ENCODE peak calls at places on chromosomes 5 and 9, in seven cellular contexts. One of them, this sample, is unnamed.

GRCh38 chr9:110604101-110604710 is 24.7 kb upstream of the SVEP1 start:
- DNase-seq in iPS DF 6.9: no peak
- DNase-seq in hepatic stellate cell: no peak
- DNase-seq in heart left ventricle: no peak
- DNase-seq in CD8-positive, alpha-beta memory T cell: no peak
- DNase-seq in stomach: no peak
- DNase-seq in CD4-positive, alpha-beta memory T cell: no peak
- DNase-seq in this sample: no peak

GRCh38 chr5:175443514-175444059 is 395 bp downstream of the DRD1 start:
- DNase-seq in iPS DF 6.9: no peak
- DNase-seq in hepatic stellate cell: no peak
- DNase-seq in heart left ventricle: no peak
- DNase-seq in CD8-positive, alpha-beta memory T cell: no peak
- DNase-seq in stomach: no peak
- DNase-seq in CD4-positive, alpha-beta memory T cell: no peak
- DNase-seq in this sample: no peak

GRCh38 chr5:116442095-116442534 is 132.5 kb downstream of the SEMA6A start:
- DNase-seq in iPS DF 6.9: peak
- DNase-seq in hepatic stellate cell: peak
- DNase-seq in heart left ventricle: peak
- DNase-seq in CD8-positive, alpha-beta memory T cell: no peak
- DNase-seq in stomach: peak
- DNase-seq in CD4-positive, alpha-beta memory T cell: no peak
- DNase-seq in this sample: peak

GRCh38 chr5:160643588-160643987 is 208.4 kb downstream of the ATP10B start:
- DNase-seq in iPS DF 6.9: no peak
- DNase-seq in hepatic stellate cell: no peak
- DNase-seq in heart left ventricle: no peak
- DNase-seq in CD8-positive, alpha-beta memory T cell: no peak
- DNase-seq in stomach: no peak
- DNase-seq in CD4-positive, alpha-beta memory T cell: no peak
- DNase-seq in this sample: no peak

GRCh38 chr9:1939926-1940368 is 75.2 kb upstream of the SMARCA2 start:
- DNase-seq in iPS DF 6.9: no peak
- DNase-seq in hepatic stellate cell: no peak
- DNase-seq in heart left ventricle: no peak
- DNase-seq in CD8-positive, alpha-beta memory T cell: peak
- DNase-seq in stomach: peak
- DNase-seq in CD4-positive, alpha-beta memory T cell: peak
- DNase-seq in this sample: no peak

GRCh38 chr9:74770508-74771261 is 117.0 kb downstream of the TRPM6 start:
- DNase-seq in iPS DF 6.9: peak
- DNase-seq in hepatic stellate cell: peak
- DNase-seq in heart left ventricle: no peak
- DNase-seq in CD8-positive, alpha-beta memory T cell: peak
- DNase-seq in stomach: peak
- DNase-seq in CD4-positive, alpha-beta memory T cell: peak
- DNase-seq in this sample: no peak

GRCh38 chr9:70569070-70569772 is 154.8 kb upstream of the KLF9 start:
- DNase-seq in iPS DF 6.9: no peak
- DNase-seq in hepatic stellate cell: no peak
- DNase-seq in heart left ventricle: no peak
- DNase-seq in CD8-positive, alpha-beta memory T cell: no peak
- DNase-seq in stomach: no peak
- DNase-seq in CD4-positive, alpha-beta memory T cell: no peak
- DNase-seq in this sample: no peak

GRCh38 chr5:178895615-178896571 is at the start of gene ZFP2:
- DNase-seq in iPS DF 6.9: no peak
- DNase-seq in hepatic stellate cell: peak
- DNase-seq in heart left ventricle: peak
- DNase-seq in CD8-positive, alpha-beta memory T cell: peak
- DNase-seq in stomach: peak
- DNase-seq in CD4-positive, alpha-beta memory T cell: peak
- DNase-seq in this sample: peak

GRCh38 chr5:37950436-37950835 is 110.6 kb upstream of the GDNF start:
- DNase-seq in iPS DF 6.9: no peak
- DNase-seq in hepatic stellate cell: no peak
- DNase-seq in heart left ventricle: no peak
- DNase-seq in CD8-positive, alpha-beta memory T cell: no peak
- DNase-seq in stomach: no peak
- DNase-seq in CD4-positive, alpha-beta memory T cell: no peak
- DNase-seq in this sample: no peak

GRCh38 chr9:127181315-127181580 is 58.8 kb upstream of the ANGPTL2 start:
- DNase-seq in iPS DF 6.9: no peak
- DNase-seq in hepatic stellate cell: no peak
- DNase-seq in heart left ventricle: no peak
- DNase-seq in CD8-positive, alpha-beta memory T cell: no peak
- DNase-seq in stomach: peak
- DNase-seq in CD4-positive, alpha-beta memory T cell: no peak
- DNase-seq in this sample: no peak

GRCh38 chr5:5363045-5363444 is 59.4 kb upstream of the ICE1 start:
- DNase-seq in iPS DF 6.9: no peak
- DNase-seq in hepatic stellate cell: no peak
- DNase-seq in heart left ventricle: no peak
- DNase-seq in CD8-positive, alpha-beta memory T cell: no peak
- DNase-seq in stomach: no peak
- DNase-seq in CD4-positive, alpha-beta memory T cell: no peak
- DNase-seq in this sample: no peak

GRCh38 chr5:150461231-150461630 is 11.7 kb upstream of the RPS14 start:
- DNase-seq in iPS DF 6.9: no peak
- DNase-seq in hepatic stellate cell: no peak
- DNase-seq in heart left ventricle: no peak
- DNase-seq in CD8-positive, alpha-beta memory T cell: no peak
- DNase-seq in stomach: no peak
- DNase-seq in CD4-positive, alpha-beta memory T cell: no peak
- DNase-seq in this sample: no peak